ENCODE peak calls at places on chromosomes 11 and 22, in nine cellular contexts. U is astrocyte of the spinal cord, K is tibial artery, H is PC-3, I is mucosa of descending colon, D is nephron progenitor cell, M is colonic mucosa, Y is bronchial epithelial cell, O is progenitor cell of endocrine pancreas. W is an unnamed sample.

GRCh38 chr11:66289548-66290331 is 797 bp upstream of the YIF1A start:
- DNase-seq in U (no peak), K (peak), H (peak), I (peak), D (peak), M (peak), Y (no peak), O (peak), W (no peak)

GRCh38 chr11:128620306-128621175 is 33.2 kb upstream of the ETS1 start:
- DNase-seq in U (no peak), K (no peak), H (no peak), I (no peak), D (no peak), M (no peak), Y (no peak), O (no peak), W (no peak)

GRCh38 chr11:18774801-18775200 is 16.8 kb downstream of the PTPN5 start:
- DNase-seq in U (no peak), K (no peak), H (no peak), I (no peak), D (no peak), M (no peak), Y (no peak), O (no peak), W (no peak)

GRCh38 chr11:69162505-69162904 is 6.8 kb downstream of the SMIM38 start:
- DNase-seq in U (no peak), K (no peak), H (no peak), I (no peak), D (no peak), M (no peak), Y (no peak), O (no peak), W (no peak)

GRCh38 chr11:17887779-17888178 is 125.1 kb downstream of the SERGEF start:
- DNase-seq in U (no peak), K (no peak), H (no peak), I (no peak), D (peak), M (no peak), Y (no peak), O (no peak), W (no peak)

GRCh38 chr11:123065634-123066033 is 3.7 kb upstream of the HSPA8 start:
- DNase-seq in U (peak), K (no peak), H (peak), I (no peak), D (no peak), M (no peak), Y (peak), O (no peak), W (peak)

GRCh38 chr11:19380375-19380774 is 139.6 kb upstream of the E2F8 start:
- DNase-seq in U (peak), K (no peak), H (peak), I (no peak), D (no peak), M (no peak), Y (peak), O (no peak), W (peak)

GRCh38 chr11:68297812-68298658 is 14.4 kb upstream of the LRP5 start:
- DNase-seq in U (peak), K (peak), H (peak), I (peak), D (peak), M (peak), Y (peak), O (peak), W (peak)

GRCh38 chr11:128653828-128654231 is 40.0 kb upstream of the FLI1 start:
- DNase-seq in U (peak), K (peak), H (peak), I (peak), D (peak), M (no peak), Y (peak), O (no peak), W (peak)

GRCh38 chr11:61580292-61580888 is 486 bp downstream of the SYT7 start:
- DNase-seq in U (no peak), K (no peak), H (peak), I (no peak), D (no peak), M (no peak), Y (no peak), O (no peak), W (no peak)

GRCh38 chr11:19890308-19890707 is 177.7 kb downstream of the NAV2 start:
- DNase-seq in U (peak), K (no peak), H (peak), I (no peak), D (no peak), M (no peak), Y (peak), O (no peak), W (peak)

GRCh38 chr11:44539971-44540370 is 25.5 kb upstream of the CD82 start:
- DNase-seq in U (no peak), K (no peak), H (no peak), I (no peak), D (no peak), M (no peak), Y (no peak), O (no peak), W (no peak)

GRCh38 chr11:58047818-58048217 is 17.1 kb downstream of the OR6Q1 start:
- DNase-seq in U (no peak), K (no peak), H (no peak), I (no peak), D (no peak), M (no peak), Y (no peak), O (no peak), W (no peak)

GRCh38 chr11:58222730-58223129 is 6.0 kb downstream of the OR10Q1 start:
- DNase-seq in U (no peak), K (no peak), H (peak), I (no peak), D (no peak), M (no peak), Y (peak), O (no peak), W (peak)

GRCh38 chr11:64268687-64269379 is 15.6 kb downstream of the BAD start:
- DNase-seq in U (peak), K (peak), H (peak), I (peak), D (peak), M (peak), Y (peak), O (no peak), W (peak)

GRCh38 chr11:126464796-126465195 is 109.3 kb downstream of the ST3GAL4 start:
- DNase-seq in U (no peak), K (no peak), H (no peak), I (no peak), D (no peak), M (no peak), Y (no peak), O (no peak), W (no peak)

GRCh38 chr11:111730031-111730430 is 36.2 kb downstream of the PPP2R1B start:
- DNase-seq in U (peak), K (no peak), H (no peak), I (no peak), D (no peak), M (no peak), Y (no peak), O (no peak), W (no peak)

GRCh38 chr11:75792997-75793800 is 21.8 kb upstream of the UVRAG start:
- DNase-seq in U (no peak), K (no peak), H (no peak), I (no peak), D (no peak), M (no peak), Y (no peak), O (no peak), W (no peak)

GRCh38 chr11:69501891-69502860 is 20.7 kb downstream of the LINC01488 start:
- DNase-seq in U (no peak), K (no peak), H (no peak), I (no peak), D (no peak), M (no peak), Y (no peak), O (no peak), W (no peak)

GRCh38 chr11:77038029-77038824 is 4.0 kb downstream of the B3GNT6 start:
- DNase-seq in U (no peak), K (no peak), H (peak), I (no peak), D (no peak), M (no peak), Y (no peak), O (no peak), W (no peak)

GRCh38 chr11:28476053-28476452 is 367.9 kb downstream of the METTL15 start:
- DNase-seq in U (peak), K (no peak), H (no peak), I (no peak), D (no peak), M (no peak), Y (no peak), O (no peak), W (no peak)

GRCh38 chr22:42967933-42968332 is 47.0 kb downstream of the PACSIN2 start:
- DNase-seq in U (no peak), K (peak), H (no peak), I (no peak), D (no peak), M (peak), Y (no peak), O (no peak), W (no peak)

GRCh38 chr11:101975734-101976133 is 59.4 kb upstream of the ANGPTL5 start:
- DNase-seq in U (no peak), K (no peak), H (no peak), I (no peak), D (no peak), M (no peak), Y (no peak), O (no peak), W (no peak)

GRCh38 chr11:101974771-101975170 is 58.4 kb upstream of the ANGPTL5 start:
- DNase-seq in U (no peak), K (no peak), H (no peak), I (no peak), D (no peak), M (no peak), Y (no peak), O (no peak), W (no peak)

GRCh38 chr11:101974255-101974654 is 57.9 kb upstream of the ANGPTL5 start:
- DNase-seq in U (no peak), K (no peak), H (peak), I (no peak), D (no peak), M (no peak), Y (no peak), O (no peak), W (no peak)
- TF ChIP-seq CTCF in U (peak), K (peak), H (peak), I (no peak), D (no peak), M (no peak), Y (no peak), O (no peak), W (no peak)

DNA sequence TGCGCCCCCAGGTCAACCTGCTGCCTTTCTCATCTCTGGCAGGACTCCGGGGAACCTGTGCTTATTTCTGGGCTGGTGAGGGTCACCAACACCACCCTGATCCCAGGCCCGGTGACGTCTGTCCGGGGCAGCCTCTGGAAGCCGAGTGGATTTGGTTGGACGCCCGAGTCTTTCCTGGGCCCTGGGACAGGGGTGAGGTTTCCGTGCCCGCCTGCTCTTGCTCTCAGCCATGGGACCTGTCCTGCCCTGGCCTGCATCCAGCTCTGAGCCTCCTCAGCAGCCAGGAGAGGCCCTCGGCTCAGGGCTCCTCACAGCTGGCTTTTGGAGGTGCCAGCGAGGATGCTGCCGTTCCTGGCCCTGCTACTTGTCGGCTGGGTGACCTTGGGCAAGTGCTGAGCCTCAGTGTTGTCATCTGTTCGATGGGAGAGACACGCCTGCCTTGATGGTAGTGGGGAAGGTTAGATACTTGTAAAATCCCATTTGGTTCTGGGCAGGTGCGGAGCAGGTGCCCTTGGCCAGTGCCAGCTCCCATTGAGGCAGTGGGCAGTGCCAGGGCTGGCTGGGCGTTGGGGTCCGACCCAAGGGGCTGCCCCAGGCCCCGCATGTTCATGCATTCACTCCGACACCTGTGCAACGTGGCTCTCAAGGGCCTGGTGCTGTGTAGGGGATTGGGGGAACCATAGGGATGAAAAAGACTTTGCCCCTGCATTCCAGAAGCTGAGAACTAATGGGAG is 58.9 kb upstream of the THY1 start:
- DNase-seq in U (no peak), K (peak), H (no peak), I (no peak), D (peak), M (no peak), Y (no peak), O (no peak), W (no peak)
- TF ChIP-seq CTCF in U (no peak), K (no peak), H (peak), I (no peak), D (no peak), M (peak), Y (no peak), O (no peak), W (no peak)

GRCh38 chr11:25838918-25839611 is 492.9 kb upstream of the ANO3 start:
- DNase-seq in U (no peak), K (no peak), H (peak), I (no peak), D (no peak), M (no peak), Y (peak), O (no peak), W (no peak)
- TF ChIP-seq CTCF in U (no peak), K (no peak), H (peak), I (no peak), D (no peak), M (no peak), Y (no peak), O (no peak), W (no peak)

DNA sequence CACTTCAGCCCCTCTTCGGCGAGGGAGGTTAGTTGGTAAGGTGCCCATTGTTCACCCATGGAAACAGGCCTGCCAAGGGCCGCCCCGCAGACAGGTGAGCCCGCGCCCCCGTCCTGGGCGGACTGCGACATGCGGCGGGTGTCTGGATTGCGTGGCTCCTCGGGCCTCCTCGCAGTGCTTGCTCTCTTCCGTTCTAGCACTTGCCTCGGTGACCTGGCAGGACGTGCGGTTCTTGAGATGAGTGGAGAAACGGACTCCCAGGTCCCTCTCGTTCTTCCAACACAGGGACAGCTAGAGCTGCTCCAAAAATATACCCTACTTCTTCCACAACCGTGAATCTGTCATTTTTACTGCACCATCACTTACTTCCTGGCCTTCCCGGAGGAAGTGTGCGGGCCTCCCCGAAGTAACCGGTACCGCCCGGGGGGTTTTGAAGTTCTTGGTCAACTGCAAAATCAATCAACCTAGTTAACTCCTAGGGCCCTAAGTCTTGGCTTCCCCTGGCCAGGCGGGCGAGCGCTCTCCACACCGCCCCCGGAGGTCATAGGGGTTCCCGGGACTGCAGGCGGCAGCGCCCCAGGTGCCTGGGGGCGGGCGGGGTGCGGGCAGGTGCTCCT is 745 bp upstream of the ZBTB44 start:
- DNase-seq in U (no peak), K (peak), H (no peak), I (peak), D (peak), M (peak), Y (peak), O (peak), W (no peak)
- TF ChIP-seq CTCF in U (no peak), K (no peak), H (no peak), I (no peak), D (no peak), M (no peak), Y (peak), O (peak), W (no peak)

GRCh38 chr22:28977481-28977971 is 84.1 kb downstream of the C22orf31 start:
- DNase-seq in U (peak), K (no peak), H (no peak), I (no peak), D (no peak), M (no peak), Y (peak), O (no peak), W (no peak)
- TF ChIP-seq CTCF in U (no peak), K (no peak), H (no peak), I (no peak), D (no peak), M (no peak), Y (no peak), O (no peak), W (no peak)

GRCh38 chr11:2444301-2445106 is at the start of the genes KCNQ1 and TRPM5:
- DNase-seq in U (no peak), K (peak), H (peak), I (peak), D (peak), M (peak), Y (no peak), O (peak), W (no peak)
- TF ChIP-seq CTCF in U (no peak), K (no peak), H (no peak), I (no peak), D (no peak), M (no peak), Y (no peak), O (no peak), W (no peak)

GRCh38 chr22:40385041-40385782 is 14.8 kb downstream of the SGSM3 start:
- DNase-seq in U (no peak), K (no peak), H (no peak), I (peak), D (no peak), M (no peak), Y (peak), O (no peak), W (no peak)
- TF ChIP-seq CTCF in U (no peak), K (no peak), H (no peak), I (no peak), D (no peak), M (no peak), Y (no peak), O (no peak), W (no peak)

GRCh38 chr22:20237480-20238440 is 30.4 kb downstream of the RTN4R start:
- DNase-seq in U (no peak), K (no peak), H (no peak), I (no peak), D (no peak), M (no peak), Y (peak), O (no peak), W (peak)

GRCh38 chr22:20240900-20241299 is 27.2 kb downstream of the RTN4R start:
- DNase-seq in U (no peak), K (no peak), H (no peak), I (no peak), D (no peak), M (no peak), Y (no peak), O (no peak), W (no peak)

GRCh38 chr22:20239951-20240773 is 28.0 kb downstream of the RTN4R start:
- DNase-seq in U (no peak), K (no peak), H (no peak), I (no peak), D (peak), M (no peak), Y (no peak), O (no peak), W (no peak)

GRCh38 chr22:20239063-20239950 is 28.8 kb downstream of the RTN4R start:
- DNase-seq in U (no peak), K (no peak), H (no peak), I (no peak), D (peak), M (no peak), Y (no peak), O (no peak), W (no peak)

DNA sequence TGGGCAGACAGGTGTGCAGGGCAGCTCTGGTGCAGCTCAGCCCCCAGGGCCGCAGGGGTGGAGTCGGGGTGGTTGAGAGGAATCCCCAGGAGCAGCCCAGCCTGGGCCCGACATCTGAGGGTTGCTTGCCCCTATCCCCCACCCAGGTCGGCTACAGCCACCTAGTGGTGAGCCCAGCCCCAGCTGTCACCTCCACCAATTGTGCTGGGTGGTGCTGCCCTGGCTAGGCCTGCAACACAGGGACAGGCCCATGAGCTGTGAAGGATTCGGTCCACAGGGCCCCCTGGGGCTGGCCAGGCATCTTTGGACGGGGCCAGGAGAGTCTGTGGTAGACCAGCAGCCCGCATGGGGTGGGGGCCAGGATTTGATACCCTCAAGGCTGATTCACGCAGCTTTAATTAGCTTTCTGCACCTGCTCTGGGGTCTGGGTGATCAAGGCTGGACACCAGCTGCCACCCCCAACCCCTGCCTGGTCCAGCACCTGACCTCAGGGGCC is 29.5 kb downstream of the RTN4R start:
- DNase-seq in U (no peak), K (no peak), H (peak), I (peak), D (peak), M (peak), Y (peak), O (peak), W (peak)
- TF ChIP-seq CTCF in U (peak), K (peak), H (peak), I (no peak), D (peak), M (peak), Y (peak), O (peak), W (peak)

GRCh38 chr11:407651-408080 is 7.1 kb downstream of the SIGIRR start:
- DNase-seq in U (no peak), K (no peak), H (no peak), I (no peak), D (no peak), M (no peak), Y (no peak), O (no peak), W (no peak)

GRCh38 chr11:405323-405975 is 9.3 kb downstream of the SIGIRR start:
- DNase-seq in U (no peak), K (peak), H (no peak), I (no peak), D (no peak), M (peak), Y (no peak), O (no peak), W (no peak)

GRCh38 chr11:405976-406795 is 8.6 kb downstream of the SIGIRR start:
- DNase-seq in U (no peak), K (peak), H (no peak), I (no peak), D (peak), M (no peak), Y (no peak), O (no peak), W (no peak)

GRCh38 chr11:408154-409007 is 6.4 kb downstream of the SIGIRR start:
- DNase-seq in U (no peak), K (peak), H (no peak), I (no peak), D (no peak), M (no peak), Y (no peak), O (no peak), W (no peak)

DNA sequence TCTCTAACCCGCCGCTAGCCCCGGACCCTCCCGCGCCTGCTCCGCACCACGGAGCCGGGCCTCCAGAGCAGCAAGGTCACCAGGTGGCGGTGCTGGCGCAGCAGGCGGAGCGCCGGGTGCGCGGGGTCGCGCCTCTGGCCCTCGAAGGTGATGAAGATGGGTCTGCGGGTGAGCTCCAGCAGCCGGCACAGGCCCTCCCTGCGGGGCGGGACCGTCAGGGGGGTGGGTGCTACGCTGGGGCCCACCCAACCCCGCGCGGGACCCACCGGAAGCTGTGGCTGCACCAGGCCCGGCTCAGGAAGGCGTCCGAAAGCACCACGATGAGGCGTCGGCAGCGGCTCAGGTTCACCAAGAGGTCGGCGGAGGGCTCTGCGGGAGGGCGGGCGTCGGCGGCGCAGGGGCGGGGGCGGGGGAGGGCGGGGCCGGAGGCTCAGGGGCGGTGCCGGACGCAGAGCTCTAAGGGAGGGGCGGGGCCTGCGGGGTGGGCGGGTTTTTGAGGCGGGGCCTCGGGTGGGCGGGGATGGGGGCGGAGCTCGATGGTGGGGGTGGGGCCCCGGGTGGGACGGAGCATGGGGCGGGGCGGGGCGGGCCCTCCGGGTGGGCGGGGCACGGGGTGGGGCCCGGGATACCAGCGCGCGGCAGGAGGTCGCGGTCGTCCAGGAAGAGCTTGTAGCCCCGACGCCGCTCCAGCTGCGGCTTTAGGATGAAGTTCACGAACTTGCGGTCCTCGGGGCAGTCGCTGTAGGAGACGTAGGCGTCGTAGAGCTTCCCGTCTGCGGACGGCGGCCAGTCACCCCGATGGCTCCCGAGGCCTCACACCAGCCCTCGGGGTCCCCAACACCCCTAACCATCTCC is 7.8 kb downstream of the SIGIRR start:
- DNase-seq in U (peak), K (peak), H (peak), I (peak), D (peak), M (peak), Y (peak), O (no peak), W (peak)
- TF ChIP-seq CTCF in U (no peak), K (no peak), H (no peak), I (no peak), D (no peak), M (no peak), Y (peak), O (no peak), W (no peak)

W was measured in MCF 10A.